ENCODE peak calls at places on chromosomes 1 and 21, in ten cellular contexts. One of them, this sample, is unnamed.

GRCh38 chr1:209802117-209802779 is 3.7 kb downstream of the IRF6 start:
- DNase-seq in CD14-positive monocyte: no peak
- DNase-seq in ovary: no peak
- DNase-seq in fibroblast of the aortic adventitia: peak; percentile 31
- DNase-seq in fibroblast of mammary gland: no peak
- DNase-seq in CD8-positive, alpha-beta T cell: no peak
- DNase-seq in SK-N-SH: peak; percentile 65
- DNase-seq in A549: no peak
- DNase-seq in CD4-positive, alpha-beta T cell: no peak
- DNase-seq in mammary epithelial cell: peak; percentile 64
- DNase-seq in this sample: no peak

GRCh38 chr1:10438677-10439163 is 8.5 kb downstream of the CENPS start:
- DNase-seq in CD14-positive monocyte: no peak
- DNase-seq in ovary: no peak
- DNase-seq in fibroblast of the aortic adventitia: no peak
- DNase-seq in fibroblast of mammary gland: no peak
- DNase-seq in CD8-positive, alpha-beta T cell: no peak
- DNase-seq in SK-N-SH: no peak
- DNase-seq in A549: no peak
- DNase-seq in CD4-positive, alpha-beta T cell: no peak
- DNase-seq in mammary epithelial cell: no peak
- DNase-seq in this sample: no peak

GRCh38 chr1:236103059-236103458 is 38.2 kb upstream of the NID1 start:
- DNase-seq in CD14-positive monocyte: no peak
- DNase-seq in ovary: no peak
- DNase-seq in fibroblast of the aortic adventitia: no peak
- DNase-seq in fibroblast of mammary gland: no peak
- DNase-seq in CD8-positive, alpha-beta T cell: no peak
- DNase-seq in SK-N-SH: no peak
- DNase-seq in A549: no peak
- DNase-seq in CD4-positive, alpha-beta T cell: no peak
- DNase-seq in mammary epithelial cell: no peak
- DNase-seq in this sample: no peak

GRCh38 chr21:15631342-15631741 is 98.4 kb upstream of the USP25 start:
- DNase-seq in CD14-positive monocyte: no peak
- DNase-seq in ovary: no peak
- DNase-seq in fibroblast of the aortic adventitia: peak; percentile 69
- DNase-seq in fibroblast of mammary gland: peak; percentile 72
- DNase-seq in CD8-positive, alpha-beta T cell: no peak
- DNase-seq in SK-N-SH: no peak
- DNase-seq in A549: peak; percentile 4
- DNase-seq in CD4-positive, alpha-beta T cell: no peak
- DNase-seq in mammary epithelial cell: peak; percentile 23
- DNase-seq in this sample: peak; percentile 62

GRCh38 chr1:171345536-171345935 is 31.6 kb downstream of the FMO4 start:
- DNase-seq in CD14-positive monocyte: no peak
- DNase-seq in ovary: no peak
- DNase-seq in fibroblast of the aortic adventitia: peak; percentile 85
- DNase-seq in fibroblast of mammary gland: peak; percentile 46
- DNase-seq in CD8-positive, alpha-beta T cell: no peak
- DNase-seq in SK-N-SH: no peak
- DNase-seq in A549: no peak
- DNase-seq in CD4-positive, alpha-beta T cell: no peak
- DNase-seq in mammary epithelial cell: no peak
- DNase-seq in this sample: no peak

GRCh38 chr1:84377480-84378095 is 20.7 kb upstream of the DNASE2B start:
- DNase-seq in CD14-positive monocyte: no peak
- DNase-seq in ovary: no peak
- DNase-seq in fibroblast of the aortic adventitia: peak; percentile 89
- DNase-seq in fibroblast of mammary gland: peak; percentile 87
- DNase-seq in CD8-positive, alpha-beta T cell: no peak
- DNase-seq in SK-N-SH: no peak
- DNase-seq in A549: no peak
- DNase-seq in CD4-positive, alpha-beta T cell: no peak
- DNase-seq in mammary epithelial cell: peak; percentile 34
- DNase-seq in this sample: peak; percentile 70

GRCh38 chr1:21320410-21321107 is 30.3 kb upstream of the ECE1 start:
- DNase-seq in CD14-positive monocyte: no peak
- DNase-seq in ovary: no peak
- DNase-seq in fibroblast of the aortic adventitia: peak; percentile 61
- DNase-seq in fibroblast of mammary gland: no peak
- DNase-seq in CD8-positive, alpha-beta T cell: no peak
- DNase-seq in SK-N-SH: no peak
- DNase-seq in A549: no peak
- DNase-seq in CD4-positive, alpha-beta T cell: no peak
- DNase-seq in mammary epithelial cell: no peak
- DNase-seq in this sample: no peak

GRCh38 chr21:42974832-42975820 is 764 bp downstream of the PKNOX1 start:
- DNase-seq in CD14-positive monocyte: peak; percentile 49
- DNase-seq in ovary: no peak
- DNase-seq in fibroblast of the aortic adventitia: peak; percentile 56
- DNase-seq in fibroblast of mammary gland: peak; percentile 46
- DNase-seq in CD8-positive, alpha-beta T cell: no peak
- DNase-seq in SK-N-SH: peak; percentile 92
- DNase-seq in A549: peak; percentile 35
- DNase-seq in CD4-positive, alpha-beta T cell: peak; percentile 59
- DNase-seq in mammary epithelial cell: peak; percentile 46
- DNase-seq in this sample: peak; percentile 28

GRCh38 chr1:112674440-112674985 is at the start of gene MOV10:
- DNase-seq in CD14-positive monocyte: peak; percentile 60
- DNase-seq in ovary: peak; percentile 75
- DNase-seq in fibroblast of the aortic adventitia: peak; percentile 68
- DNase-seq in fibroblast of mammary gland: peak; percentile 65
- DNase-seq in CD8-positive, alpha-beta T cell: no peak
- DNase-seq in SK-N-SH: peak; percentile 79
- DNase-seq in A549: peak; percentile 35
- DNase-seq in CD4-positive, alpha-beta T cell: peak; percentile 46
- DNase-seq in mammary epithelial cell: peak; percentile 76
- DNase-seq in this sample: peak; percentile 48

GRCh38 chr1:112675728-112676381 is 1.4 kb downstream of the MOV10 start:
- DNase-seq in CD14-positive monocyte: no peak
- DNase-seq in ovary: no peak
- DNase-seq in fibroblast of the aortic adventitia: peak; percentile 18
- DNase-seq in fibroblast of mammary gland: no peak
- DNase-seq in CD8-positive, alpha-beta T cell: no peak
- DNase-seq in SK-N-SH: no peak
- DNase-seq in A549: no peak
- DNase-seq in CD4-positive, alpha-beta T cell: no peak
- DNase-seq in mammary epithelial cell: no peak
- DNase-seq in this sample: peak; percentile 10

GRCh38 chr1:112676543-112676942 is 2.1 kb downstream of the MOV10 start:
- DNase-seq in CD14-positive monocyte: no peak
- DNase-seq in ovary: no peak
- DNase-seq in fibroblast of the aortic adventitia: no peak
- DNase-seq in fibroblast of mammary gland: no peak
- DNase-seq in CD8-positive, alpha-beta T cell: no peak
- DNase-seq in SK-N-SH: no peak
- DNase-seq in A549: no peak
- DNase-seq in CD4-positive, alpha-beta T cell: no peak
- DNase-seq in mammary epithelial cell: no peak
- DNase-seq in this sample: no peak

GRCh38 chr1:112673589-112674439 is 645 bp upstream of the MOV10 start:
- DNase-seq in CD14-positive monocyte: no peak
- DNase-seq in ovary: no peak
- DNase-seq in fibroblast of the aortic adventitia: peak; percentile 83
- DNase-seq in fibroblast of mammary gland: peak; percentile 81
- DNase-seq in CD8-positive, alpha-beta T cell: no peak
- DNase-seq in SK-N-SH: peak; percentile 47
- DNase-seq in A549: peak; percentile 14
- DNase-seq in CD4-positive, alpha-beta T cell: no peak
- DNase-seq in mammary epithelial cell: peak; percentile 47
- DNase-seq in this sample: peak; percentile 60

GRCh38 chr1:112674986-112675727 is 698 bp downstream of the MOV10 start:
- DNase-seq in CD14-positive monocyte: no peak
- DNase-seq in ovary: peak; percentile 78
- DNase-seq in fibroblast of the aortic adventitia: no peak
- DNase-seq in fibroblast of mammary gland: peak; percentile 7
- DNase-seq in CD8-positive, alpha-beta T cell: no peak
- DNase-seq in SK-N-SH: peak; percentile 85
- DNase-seq in A549: peak; percentile 17
- DNase-seq in CD4-positive, alpha-beta T cell: peak; percentile 23
- DNase-seq in mammary epithelial cell: peak; percentile 17
- DNase-seq in this sample: no peak
- TF ChIP-seq CTCF in CD14-positive monocyte: no peak
- TF ChIP-seq CTCF in ovary: no peak
- TF ChIP-seq CTCF in fibroblast of the aortic adventitia: no peak
- TF ChIP-seq CTCF in fibroblast of mammary gland: no peak
- TF ChIP-seq CTCF in CD8-positive, alpha-beta T cell: no peak
- TF ChIP-seq CTCF in SK-N-SH: peak; percentile 16
- TF ChIP-seq CTCF in A549: peak; percentile 17
- TF ChIP-seq CTCF in CD4-positive, alpha-beta T cell: no peak
- TF ChIP-seq CTCF in mammary epithelial cell: no peak
- TF ChIP-seq CTCF in this sample: peak; percentile 28

GRCh38 chr1:26084091-26084561 is 16.7 kb upstream of the TRIM63 start:
- DNase-seq in CD14-positive monocyte: no peak
- DNase-seq in ovary: no peak
- DNase-seq in fibroblast of the aortic adventitia: peak; percentile 75
- DNase-seq in fibroblast of mammary gland: no peak
- DNase-seq in CD8-positive, alpha-beta T cell: no peak
- DNase-seq in SK-N-SH: no peak
- DNase-seq in A549: no peak
- DNase-seq in CD4-positive, alpha-beta T cell: no peak
- DNase-seq in mammary epithelial cell: no peak
- DNase-seq in this sample: no peak

GRCh38 chr1:26092422-26092821 is 19.2 kb upstream of the PDIK1L start:
- DNase-seq in CD14-positive monocyte: no peak
- DNase-seq in ovary: no peak
- DNase-seq in fibroblast of the aortic adventitia: no peak
- DNase-seq in fibroblast of mammary gland: no peak
- DNase-seq in CD8-positive, alpha-beta T cell: no peak
- DNase-seq in SK-N-SH: no peak
- DNase-seq in A549: no peak
- DNase-seq in CD4-positive, alpha-beta T cell: no peak
- DNase-seq in mammary epithelial cell: no peak
- DNase-seq in this sample: no peak

GRCh38 chr1:26084844-26085243 is 17.4 kb upstream of the TRIM63 start:
- DNase-seq in CD14-positive monocyte: no peak
- DNase-seq in ovary: no peak
- DNase-seq in fibroblast of the aortic adventitia: no peak
- DNase-seq in fibroblast of mammary gland: no peak
- DNase-seq in CD8-positive, alpha-beta T cell: no peak
- DNase-seq in SK-N-SH: no peak
- DNase-seq in A549: no peak
- DNase-seq in CD4-positive, alpha-beta T cell: no peak
- DNase-seq in mammary epithelial cell: no peak
- DNase-seq in this sample: no peak

GRCh38 chr1:26090893-26091292 is 20.7 kb upstream of the PDIK1L start:
- DNase-seq in CD14-positive monocyte: no peak
- DNase-seq in ovary: no peak
- DNase-seq in fibroblast of the aortic adventitia: no peak
- DNase-seq in fibroblast of mammary gland: no peak
- DNase-seq in CD8-positive, alpha-beta T cell: no peak
- DNase-seq in SK-N-SH: no peak
- DNase-seq in A549: no peak
- DNase-seq in CD4-positive, alpha-beta T cell: no peak
- DNase-seq in mammary epithelial cell: no peak
- DNase-seq in this sample: no peak

GRCh38 chr1:26089125-26089524 is 21.7 kb upstream of the TRIM63 start:
- DNase-seq in CD14-positive monocyte: no peak
- DNase-seq in ovary: no peak
- DNase-seq in fibroblast of the aortic adventitia: no peak
- DNase-seq in fibroblast of mammary gland: no peak
- DNase-seq in CD8-positive, alpha-beta T cell: no peak
- DNase-seq in SK-N-SH: no peak
- DNase-seq in A549: no peak
- DNase-seq in CD4-positive, alpha-beta T cell: no peak
- DNase-seq in mammary epithelial cell: no peak
- DNase-seq in this sample: no peak
- TF ChIP-seq CTCF in CD14-positive monocyte: no peak
- TF ChIP-seq CTCF in ovary: no peak
- TF ChIP-seq CTCF in fibroblast of the aortic adventitia: no peak
- TF ChIP-seq CTCF in fibroblast of mammary gland: no peak
- TF ChIP-seq CTCF in CD8-positive, alpha-beta T cell: no peak
- TF ChIP-seq CTCF in SK-N-SH: no peak
- TF ChIP-seq CTCF in A549: no peak
- TF ChIP-seq CTCF in CD4-positive, alpha-beta T cell: no peak
- TF ChIP-seq CTCF in mammary epithelial cell: no peak
- TF ChIP-seq CTCF in this sample: no peak

DNA sequence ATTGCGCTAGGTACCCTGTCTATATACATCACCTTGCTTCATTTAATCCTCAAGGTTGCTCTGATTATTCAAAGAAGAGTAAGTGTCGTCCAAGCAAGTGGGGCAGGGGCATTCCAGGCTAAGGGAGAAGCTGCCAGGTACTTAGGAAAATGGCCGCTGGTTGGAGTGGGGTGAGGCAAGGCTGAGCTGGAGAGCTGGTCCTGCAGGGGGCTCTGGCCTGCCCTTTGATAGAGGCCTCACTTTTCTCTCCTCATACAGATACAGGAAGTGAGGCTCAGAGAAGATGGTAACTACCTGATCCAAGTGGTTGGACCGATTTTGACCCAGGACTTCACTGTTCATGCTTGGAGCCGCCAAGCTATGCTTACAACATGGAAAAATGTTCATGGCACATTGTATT is 86.9 kb upstream of the ZBTB40 start:
- DNase-seq in CD14-positive monocyte: no peak
- DNase-seq in ovary: no peak
- DNase-seq in fibroblast of the aortic adventitia: no peak
- DNase-seq in fibroblast of mammary gland: no peak
- DNase-seq in CD8-positive, alpha-beta T cell: no peak
- DNase-seq in SK-N-SH: no peak
- DNase-seq in A549: no peak
- DNase-seq in CD4-positive, alpha-beta T cell: no peak
- DNase-seq in mammary epithelial cell: no peak
- DNase-seq in this sample: no peak
- TF ChIP-seq CTCF in CD14-positive monocyte: no peak
- TF ChIP-seq CTCF in ovary: no peak
- TF ChIP-seq CTCF in fibroblast of the aortic adventitia: no peak
- TF ChIP-seq CTCF in fibroblast of mammary gland: no peak
- TF ChIP-seq CTCF in CD8-positive, alpha-beta T cell: no peak
- TF ChIP-seq CTCF in SK-N-SH: no peak
- TF ChIP-seq CTCF in A549: no peak
- TF ChIP-seq CTCF in CD4-positive, alpha-beta T cell: no peak
- TF ChIP-seq CTCF in mammary epithelial cell: no peak
- TF ChIP-seq CTCF in this sample: no peak

DNA sequence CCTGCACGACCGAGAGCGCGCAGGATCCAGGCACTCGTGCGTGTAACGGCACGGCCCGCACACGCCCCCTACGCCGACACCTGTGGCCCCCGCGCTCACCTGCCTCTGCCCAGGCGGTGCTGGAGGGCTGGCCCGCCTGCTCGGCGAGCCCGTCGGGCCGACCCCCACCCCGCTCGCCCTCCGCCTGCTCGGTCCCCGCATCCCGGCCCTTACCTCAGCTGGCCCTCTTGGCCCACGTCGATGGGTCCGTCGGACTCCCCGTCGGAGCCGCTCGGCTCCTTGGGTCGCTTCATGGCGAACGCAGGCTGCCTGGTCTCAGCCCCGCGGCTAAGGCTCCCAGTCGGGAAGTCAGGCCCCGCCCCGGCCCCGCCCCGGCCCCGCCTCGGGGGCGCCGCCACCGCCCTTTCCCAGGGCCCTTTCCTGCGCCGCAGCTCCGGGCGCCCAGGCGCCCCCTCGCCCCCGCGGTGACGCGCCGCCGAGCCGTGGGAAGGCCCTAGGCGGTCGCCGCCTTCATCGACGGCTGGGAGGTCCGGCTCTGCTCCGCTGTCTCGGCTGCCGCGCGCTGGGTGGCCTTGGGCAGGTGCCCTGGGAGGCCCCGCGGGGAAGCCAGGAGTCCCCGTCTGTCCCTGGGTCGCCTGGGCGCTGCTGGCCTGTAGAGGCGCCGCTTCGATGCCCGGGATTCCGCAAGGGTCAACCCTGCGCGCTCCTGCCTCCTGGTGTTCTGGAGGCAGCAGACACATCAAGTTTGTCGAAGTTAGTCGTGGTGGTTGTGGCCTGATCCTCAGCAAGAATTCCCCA is at the start of gene HEYL:
- DNase-seq in CD14-positive monocyte: no peak
- DNase-seq in ovary: peak; percentile 42
- DNase-seq in fibroblast of the aortic adventitia: no peak
- DNase-seq in fibroblast of mammary gland: peak; percentile 48
- DNase-seq in CD8-positive, alpha-beta T cell: peak; percentile 10
- DNase-seq in SK-N-SH: no peak
- DNase-seq in A549: peak; percentile 86
- DNase-seq in CD4-positive, alpha-beta T cell: peak; percentile 40
- DNase-seq in mammary epithelial cell: no peak
- DNase-seq in this sample: no peak
- TF ChIP-seq CTCF in CD14-positive monocyte: peak; percentile 18
- TF ChIP-seq CTCF in ovary: no peak
- TF ChIP-seq CTCF in fibroblast of the aortic adventitia: no peak
- TF ChIP-seq CTCF in fibroblast of mammary gland: peak; percentile 34
- TF ChIP-seq CTCF in CD8-positive, alpha-beta T cell: no peak
- TF ChIP-seq CTCF in SK-N-SH: no peak
- TF ChIP-seq CTCF in A549: peak; percentile 57
- TF ChIP-seq CTCF in CD4-positive, alpha-beta T cell: no peak
- TF ChIP-seq CTCF in mammary epithelial cell: no peak
- TF ChIP-seq CTCF in this sample: no peak

This sample was measured in HFFc6.